ENCODE peak calls at places on chromosomes 6 and 20, in four cellular contexts. One of them, this sample, is unnamed.

GRCh38 chr20:62666736-62667529 is 24.6 kb downstream of the SLCO4A1 start:
- DNase-seq in nephron progenitor cell: no peak
- DNase-seq in ovary: no peak
- DNase-seq in fibroblast of pulmonary artery: peak; percentile 50
- DNase-seq in this sample: no peak

GRCh38 chr6:158561938-158562337 is 2.0 kb downstream of the TMEM181 start:
- DNase-seq in nephron progenitor cell: no peak
- DNase-seq in ovary: no peak
- DNase-seq in fibroblast of pulmonary artery: no peak
- DNase-seq in this sample: no peak

GRCh38 chr6:141492885-141493284 is 639.8 kb upstream of the GJE1 start:
- DNase-seq in ovary: no peak
- DNase-seq in fibroblast of pulmonary artery: no peak
- DNase-seq in nephron progenitor cell: no peak
- DNase-seq in this sample: no peak

GRCh38 chr20:30601974-30602373 is 655.5 kb upstream of the DEFB115 start:
- DNase-seq in fibroblast of pulmonary artery: no peak
- DNase-seq in nephron progenitor cell: no peak
- DNase-seq in ovary: no peak
- DNase-seq in this sample: no peak

GRCh38 chr6:45436544-45437440 is 59.1 kb upstream of the SUPT3H start:
- DNase-seq in ovary: no peak
- DNase-seq in nephron progenitor cell: no peak
- DNase-seq in fibroblast of pulmonary artery: peak; percentile 81
- DNase-seq in this sample: no peak

GRCh38 chr6:82260890-82261732 is 13.6 kb upstream of the IBTK start:
- DNase-seq in fibroblast of pulmonary artery: no peak
- DNase-seq in ovary: no peak
- DNase-seq in nephron progenitor cell: no peak
- DNase-seq in this sample: no peak

GRCh38 chr6:37816599-37817375 is 2.7 kb upstream of the ZFAND3 start:
- DNase-seq in ovary: no peak
- DNase-seq in fibroblast of pulmonary artery: no peak
- DNase-seq in nephron progenitor cell: no peak
- DNase-seq in this sample: no peak

GRCh38 chr6:56046576-56046975 is 171.2 kb upstream of the BMP5 start:
- DNase-seq in ovary: no peak
- DNase-seq in fibroblast of pulmonary artery: peak; percentile 83
- DNase-seq in nephron progenitor cell: no peak
- DNase-seq in this sample: no peak

GRCh38 chr20:33551778-33552177 is 61.9 kb downstream of the CBFA2T2 start:
- DNase-seq in fibroblast of pulmonary artery: peak; percentile 51
- DNase-seq in ovary: no peak
- DNase-seq in nephron progenitor cell: no peak
- DNase-seq in this sample: no peak

GRCh38 chr6:35282472-35282871 is 15.1 kb upstream of the DEF6 start:
- DNase-seq in fibroblast of pulmonary artery: no peak
- DNase-seq in ovary: no peak
- DNase-seq in nephron progenitor cell: no peak
- DNase-seq in this sample: no peak

GRCh38 chr6:32835167-32835893 is 3.2 kb downstream of the TAP2 start:
- DNase-seq in ovary: no peak
- DNase-seq in fibroblast of pulmonary artery: no peak
- DNase-seq in nephron progenitor cell: no peak
- DNase-seq in this sample: no peak

GRCh38 chr20:55200317-55200716 is 724.9 kb downstream of the DOK5 start:
- DNase-seq in nephron progenitor cell: no peak
- DNase-seq in ovary: no peak
- DNase-seq in fibroblast of pulmonary artery: no peak
- DNase-seq in this sample: no peak

GRCh38 chr6:80622641-80623040 is 516.2 kb downstream of the BCKDHB start:
- DNase-seq in fibroblast of pulmonary artery: no peak
- DNase-seq in nephron progenitor cell: no peak
- DNase-seq in ovary: no peak
- DNase-seq in this sample: no peak

GRCh38 chr6:15901141-15902115 is 227.5 kb upstream of the MYLIP start:
- DNase-seq in ovary: no peak
- DNase-seq in fibroblast of pulmonary artery: no peak
- DNase-seq in nephron progenitor cell: no peak
- DNase-seq in this sample: no peak

GRCh38 chr20:41168281-41169183 is 31.2 kb downstream of the PLCG1 start:
- DNase-seq in nephron progenitor cell: no peak
- DNase-seq in fibroblast of pulmonary artery: no peak
- DNase-seq in ovary: peak; percentile 25
- DNase-seq in this sample: no peak

GRCh38 chr20:31707994-31708744 is 14.5 kb downstream of the BCL2L1 start:
- DNase-seq in nephron progenitor cell: no peak
- DNase-seq in fibroblast of pulmonary artery: no peak
- DNase-seq in ovary: no peak
- DNase-seq in this sample: no peak

GRCh38 chr6:130587778-130588520 is 222.1 kb downstream of the TMEM200A start:
- DNase-seq in nephron progenitor cell: no peak
- DNase-seq in fibroblast of pulmonary artery: peak; percentile 83
- DNase-seq in ovary: no peak
- DNase-seq in this sample: no peak

GRCh38 chr20:11267131-11267761 is 593.4 kb upstream of the JAG1 start:
- DNase-seq in nephron progenitor cell: no peak
- DNase-seq in ovary: peak; percentile 71
- DNase-seq in fibroblast of pulmonary artery: peak; percentile 95
- DNase-seq in this sample: no peak

GRCh38 chr20:52652271-52652670 is 319.9 kb upstream of the TSHZ2 start:
- DNase-seq in fibroblast of pulmonary artery: no peak
- DNase-seq in ovary: no peak
- DNase-seq in nephron progenitor cell: no peak
- DNase-seq in this sample: no peak

GRCh38 chr6:21590345-21590744 is 3.2 kb upstream of the SOX4 start:
- DNase-seq in ovary: no peak
- DNase-seq in fibroblast of pulmonary artery: peak; percentile 40
- DNase-seq in nephron progenitor cell: no peak
- DNase-seq in this sample: no peak
- TF ChIP-seq CTCF in ovary: no peak
- TF ChIP-seq CTCF in fibroblast of pulmonary artery: peak; percentile 26
- TF ChIP-seq CTCF in nephron progenitor cell: no peak
- TF ChIP-seq CTCF in this sample: no peak

GRCh38 chr6:19613678-19614077 is 223.5 kb upstream of the ID4 start:
- DNase-seq in nephron progenitor cell: no peak
- DNase-seq in ovary: no peak
- DNase-seq in fibroblast of pulmonary artery: peak; percentile 3
- DNase-seq in this sample: no peak
- TF ChIP-seq CTCF in nephron progenitor cell: no peak
- TF ChIP-seq CTCF in ovary: no peak
- TF ChIP-seq CTCF in fibroblast of pulmonary artery: no peak
- TF ChIP-seq CTCF in this sample: no peak

DNA sequence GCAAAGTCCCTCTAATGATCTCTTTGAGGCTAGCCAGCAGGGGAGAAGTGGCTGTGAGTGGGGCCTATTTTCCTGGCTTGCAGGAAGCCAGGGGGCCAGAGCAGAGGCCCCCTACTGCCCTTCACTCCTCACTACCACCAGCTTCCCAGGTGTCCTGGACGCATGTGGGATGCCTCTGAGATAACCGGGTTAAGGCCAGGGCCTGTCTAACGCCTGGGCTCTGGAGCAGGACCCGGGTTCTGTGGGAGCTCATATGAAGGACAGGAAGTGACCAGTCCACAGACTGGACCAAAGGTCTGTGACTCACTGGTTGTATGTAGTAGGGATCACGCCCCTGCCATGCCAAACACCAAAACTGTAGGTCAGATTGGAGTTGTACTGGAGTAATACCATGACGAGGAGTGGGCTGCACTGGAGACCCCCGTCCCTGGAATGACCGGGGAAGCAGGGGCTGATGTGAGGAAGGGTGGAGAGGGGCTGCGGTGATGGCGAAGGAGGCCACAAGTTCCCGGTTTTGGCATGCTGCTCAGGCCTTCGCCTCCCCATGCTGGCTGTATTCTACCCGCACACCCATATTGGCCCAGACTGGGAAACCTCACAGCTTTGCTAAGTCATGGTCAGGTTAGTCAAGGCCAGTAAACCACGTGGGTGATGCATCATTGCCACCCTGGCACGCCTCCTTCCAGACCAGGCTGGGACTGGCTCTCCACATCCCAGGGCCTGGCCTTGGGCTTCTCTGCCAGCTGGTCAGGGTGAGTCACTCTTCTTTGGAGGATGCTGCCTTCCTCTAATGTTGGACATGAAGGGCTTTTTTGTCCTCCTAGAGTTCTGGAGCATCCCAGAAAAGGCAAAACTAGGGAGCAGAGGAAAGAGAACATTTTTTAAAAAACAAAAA is 54.0 kb downstream of the PCNA start:
- DNase-seq in fibroblast of pulmonary artery: peak; percentile 95
- DNase-seq in ovary: peak; percentile 63
- DNase-seq in nephron progenitor cell: no peak
- DNase-seq in this sample: no peak
- TF ChIP-seq CTCF in fibroblast of pulmonary artery: no peak
- TF ChIP-seq CTCF in ovary: no peak
- TF ChIP-seq CTCF in nephron progenitor cell: no peak
- TF ChIP-seq CTCF in this sample: no peak

GRCh38 chr20:10077081-10077471 is 42.3 kb downstream of the ANKEF1 start:
- DNase-seq in fibroblast of pulmonary artery: no peak
- DNase-seq in nephron progenitor cell: peak; percentile 11
- DNase-seq in ovary: no peak
- DNase-seq in this sample: peak; percentile 12
- TF ChIP-seq CTCF in fibroblast of pulmonary artery: peak; percentile 42
- TF ChIP-seq CTCF in nephron progenitor cell: peak; percentile 41
- TF ChIP-seq CTCF in ovary: no peak
- TF ChIP-seq CTCF in this sample: peak; percentile 68

GRCh38 chr6:23081701-23082100 is 512.3 kb downstream of the HDGFL1 start:
- DNase-seq in fibroblast of pulmonary artery: no peak
- DNase-seq in ovary: no peak
- DNase-seq in nephron progenitor cell: no peak
- DNase-seq in this sample: no peak
- TF ChIP-seq CTCF in fibroblast of pulmonary artery: peak; percentile 27
- TF ChIP-seq CTCF in ovary: no peak
- TF ChIP-seq CTCF in nephron progenitor cell: peak; percentile 21
- TF ChIP-seq CTCF in this sample: no peak

DNA sequence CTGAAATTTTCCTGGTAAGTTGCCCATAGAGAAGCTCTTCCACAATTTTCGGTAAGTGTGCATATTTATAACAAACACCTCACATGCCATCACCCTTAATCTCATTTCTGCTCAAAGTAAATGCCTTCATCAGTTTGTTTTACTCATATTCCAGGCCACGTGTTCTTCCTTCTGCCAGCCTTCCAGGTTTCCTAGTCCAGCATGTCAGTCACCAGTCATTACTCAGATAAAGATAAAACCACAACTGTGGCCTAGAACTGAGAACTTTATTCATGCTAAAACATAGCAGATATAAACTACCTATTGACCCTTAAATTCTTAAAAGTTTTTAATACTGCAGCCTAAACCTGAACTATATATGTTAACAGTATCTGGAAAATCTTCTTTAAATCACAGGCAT is 149.5 kb upstream of the SLC22A16 start:
- DNase-seq in ovary: no peak
- DNase-seq in nephron progenitor cell: no peak
- DNase-seq in fibroblast of pulmonary artery: peak; percentile 19
- DNase-seq in this sample: no peak
- TF ChIP-seq CTCF in ovary: no peak
- TF ChIP-seq CTCF in nephron progenitor cell: no peak
- TF ChIP-seq CTCF in fibroblast of pulmonary artery: no peak
- TF ChIP-seq CTCF in this sample: no peak

GRCh38 chr20:61562897-61563504 is 310.9 kb downstream of the CDH4 start:
- DNase-seq in ovary: no peak
- DNase-seq in fibroblast of pulmonary artery: no peak
- DNase-seq in nephron progenitor cell: no peak
- DNase-seq in this sample: no peak

GRCh38 chr20:61559706-61560315 is 307.8 kb downstream of the CDH4 start:
- DNase-seq in fibroblast of pulmonary artery: no peak
- DNase-seq in nephron progenitor cell: no peak
- DNase-seq in ovary: no peak
- DNase-seq in this sample: no peak

GRCh38 chr20:61558726-61559125 is 306.7 kb downstream of the CDH4 start:
- DNase-seq in nephron progenitor cell: no peak
- DNase-seq in fibroblast of pulmonary artery: no peak
- DNase-seq in ovary: no peak
- DNase-seq in this sample: no peak

GRCh38 chr20:61561111-61561830 is 309.2 kb downstream of the CDH4 start:
- DNase-seq in nephron progenitor cell: no peak
- DNase-seq in fibroblast of pulmonary artery: no peak
- DNase-seq in ovary: no peak
- DNase-seq in this sample: no peak

GRCh38 chr20:61560361-61560853 is 308.3 kb downstream of the CDH4 start:
- DNase-seq in fibroblast of pulmonary artery: no peak
- DNase-seq in nephron progenitor cell: no peak
- DNase-seq in ovary: no peak
- DNase-seq in this sample: no peak
- TF ChIP-seq CTCF in fibroblast of pulmonary artery: no peak
- TF ChIP-seq CTCF in nephron progenitor cell: no peak
- TF ChIP-seq CTCF in ovary: no peak
- TF ChIP-seq CTCF in this sample: no peak

DNA sequence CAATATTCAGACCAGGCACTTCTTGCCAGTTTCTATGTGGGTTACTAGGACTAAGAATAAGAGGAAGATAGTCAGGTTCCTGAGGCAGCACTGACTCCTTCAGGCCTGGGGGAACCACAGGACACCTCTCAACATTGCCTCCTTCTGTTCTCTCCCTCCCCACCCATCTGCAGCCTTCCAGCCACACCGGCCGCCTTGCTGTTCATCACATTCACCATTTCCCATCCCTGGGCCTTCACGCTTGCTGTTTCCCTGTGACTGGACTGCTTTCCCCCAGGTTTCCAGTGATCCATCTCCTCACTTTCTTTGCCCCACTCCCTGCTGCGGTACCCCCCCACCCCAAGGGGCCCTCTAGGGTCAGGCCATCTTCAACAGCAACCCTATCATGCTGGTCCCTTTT is 69.2 kb upstream of the SIRPA start:
- DNase-seq in fibroblast of pulmonary artery: no peak
- DNase-seq in nephron progenitor cell: no peak
- DNase-seq in ovary: no peak
- DNase-seq in this sample: no peak
- TF ChIP-seq CTCF in fibroblast of pulmonary artery: no peak
- TF ChIP-seq CTCF in nephron progenitor cell: no peak
- TF ChIP-seq CTCF in ovary: no peak
- TF ChIP-seq CTCF in this sample: no peak

DNA sequence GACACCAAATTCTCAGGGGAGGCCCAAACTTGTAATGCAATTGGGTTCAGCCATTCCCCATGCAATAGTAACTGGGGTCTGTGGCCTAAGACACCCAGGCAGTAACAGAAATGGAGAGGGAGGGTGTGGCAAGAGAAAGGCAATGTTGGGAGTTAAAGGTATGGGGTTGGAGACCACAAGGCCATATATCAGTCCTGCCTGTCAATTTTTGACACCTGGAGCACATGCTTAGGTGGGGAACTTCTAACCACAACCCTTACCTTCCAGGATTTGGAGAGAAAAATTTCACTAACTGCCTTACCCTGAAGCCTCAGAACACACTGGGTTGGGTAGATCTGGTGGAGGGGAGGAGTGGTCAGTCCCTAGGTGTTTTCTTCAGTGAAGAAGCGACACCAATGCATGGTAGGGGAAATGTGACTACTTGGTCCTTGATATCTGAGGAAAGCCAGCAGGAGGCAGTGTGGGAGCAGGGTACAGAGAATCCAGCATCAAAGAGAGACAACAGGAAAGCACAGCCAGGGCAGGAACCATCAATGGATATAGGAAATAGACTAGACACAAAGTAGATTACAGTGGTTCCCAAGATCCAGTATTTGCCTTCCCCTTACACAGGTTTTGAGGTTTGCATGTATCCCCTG is 6.8 kb upstream of the USP49 start:
- DNase-seq in fibroblast of pulmonary artery: peak; percentile 49
- DNase-seq in nephron progenitor cell: no peak
- DNase-seq in ovary: no peak
- DNase-seq in this sample: peak; percentile 52
- TF ChIP-seq CTCF in fibroblast of pulmonary artery: peak; percentile 38
- TF ChIP-seq CTCF in nephron progenitor cell: peak; percentile 11
- TF ChIP-seq CTCF in ovary: no peak
- TF ChIP-seq CTCF in this sample: peak; percentile 31